ENCODE peak calls at places on chromosomes 6 and 20, in seven cellular contexts. One of them, this sample, is unnamed.

GRCh38 chr6:108742041-108742440 is 106.2 kb upstream of the ARMC2 start:
- DNase-seq in germinal center: no peak
- DNase-seq in naive thymus-derived CD4-positive, alpha-beta T cell: no peak
- DNase-seq in keratinocyte: no peak
- DNase-seq in H9: no peak
- DNase-seq in Kasumi-1: peak; percentile 7
- DNase-seq in stimulated activated CD4-positive, alpha-beta T cell treated with anti-CD3 and anti-CD28 coated beads, TNF-alpha, amount 100 ng/mL, for 48 hours: no peak
- DNase-seq in this sample: no peak

GRCh38 chr6:87808005-87808757 is 106.1 kb upstream of the AKIRIN2 start:
- DNase-seq in naive thymus-derived CD4-positive, alpha-beta T cell: no peak
- DNase-seq in germinal center: no peak
- DNase-seq in stimulated activated CD4-positive, alpha-beta T cell treated with anti-CD3 and anti-CD28 coated beads, TNF-alpha, amount 100 ng/mL, for 48 hours: no peak
- DNase-seq in H9: no peak
- DNase-seq in Kasumi-1: no peak
- DNase-seq in keratinocyte: peak; percentile 79
- DNase-seq in this sample: no peak

GRCh38 chr6:112651239-112651638 is 304.1 kb downstream of the RFPL4B start:
- DNase-seq in H9: no peak
- DNase-seq in stimulated activated CD4-positive, alpha-beta T cell treated with anti-CD3 and anti-CD28 coated beads, TNF-alpha, amount 100 ng/mL, for 48 hours: no peak
- DNase-seq in keratinocyte: no peak
- DNase-seq in naive thymus-derived CD4-positive, alpha-beta T cell: no peak
- DNase-seq in germinal center: no peak
- DNase-seq in Kasumi-1: no peak
- DNase-seq in this sample: no peak

GRCh38 chr20:54208492-54209044 is 681 bp downstream of the PFDN4 start:
- DNase-seq in stimulated activated CD4-positive, alpha-beta T cell treated with anti-CD3 and anti-CD28 coated beads, TNF-alpha, amount 100 ng/mL, for 48 hours: no peak
- DNase-seq in naive thymus-derived CD4-positive, alpha-beta T cell: no peak
- DNase-seq in germinal center: no peak
- DNase-seq in Kasumi-1: peak; percentile 5
- DNase-seq in H9: no peak
- DNase-seq in keratinocyte: no peak
- DNase-seq in this sample: peak; percentile 31

GRCh38 chr20:55271370-55271769 is 733.9 kb downstream of the CBLN4 start:
- DNase-seq in stimulated activated CD4-positive, alpha-beta T cell treated with anti-CD3 and anti-CD28 coated beads, TNF-alpha, amount 100 ng/mL, for 48 hours: no peak
- DNase-seq in germinal center: no peak
- DNase-seq in Kasumi-1: no peak
- DNase-seq in H9: no peak
- DNase-seq in naive thymus-derived CD4-positive, alpha-beta T cell: no peak
- DNase-seq in keratinocyte: no peak
- DNase-seq in this sample: no peak

GRCh38 chr6:168333039-168333438 is 13.5 kb upstream of the DACT2 start:
- DNase-seq in H9: no peak
- DNase-seq in stimulated activated CD4-positive, alpha-beta T cell treated with anti-CD3 and anti-CD28 coated beads, TNF-alpha, amount 100 ng/mL, for 48 hours: no peak
- DNase-seq in keratinocyte: no peak
- DNase-seq in naive thymus-derived CD4-positive, alpha-beta T cell: no peak
- DNase-seq in germinal center: peak; percentile 10
- DNase-seq in Kasumi-1: no peak
- DNase-seq in this sample: no peak

GRCh38 chr6:44133003-44133931 is 5.9 kb downstream of the TMEM63B start:
- DNase-seq in stimulated activated CD4-positive, alpha-beta T cell treated with anti-CD3 and anti-CD28 coated beads, TNF-alpha, amount 100 ng/mL, for 48 hours: no peak
- DNase-seq in Kasumi-1: peak; percentile 17
- DNase-seq in naive thymus-derived CD4-positive, alpha-beta T cell: no peak
- DNase-seq in keratinocyte: no peak
- DNase-seq in H9: peak; percentile 59
- DNase-seq in germinal center: no peak
- DNase-seq in this sample: no peak

GRCh38 chr6:152094992-152095592 is 287.6 kb downstream of the ESR1 start:
- DNase-seq in germinal center: no peak
- DNase-seq in Kasumi-1: peak; percentile 92
- DNase-seq in H9: peak; percentile 45
- DNase-seq in keratinocyte: peak; percentile 99
- DNase-seq in stimulated activated CD4-positive, alpha-beta T cell treated with anti-CD3 and anti-CD28 coated beads, TNF-alpha, amount 100 ng/mL, for 48 hours: peak; percentile 1
- DNase-seq in naive thymus-derived CD4-positive, alpha-beta T cell: no peak
- DNase-seq in this sample: no peak

GRCh38 chr20:4112490-4113420 is 97.4 kb upstream of the RNF24 start:
- DNase-seq in Kasumi-1: peak; percentile 1
- DNase-seq in keratinocyte: no peak
- DNase-seq in stimulated activated CD4-positive, alpha-beta T cell treated with anti-CD3 and anti-CD28 coated beads, TNF-alpha, amount 100 ng/mL, for 48 hours: no peak
- DNase-seq in germinal center: no peak
- DNase-seq in naive thymus-derived CD4-positive, alpha-beta T cell: no peak
- DNase-seq in H9: no peak
- DNase-seq in this sample: no peak

GRCh38 chr6:112691289-112691688 is 344.2 kb downstream of the RFPL4B start:
- DNase-seq in H9: no peak
- DNase-seq in germinal center: no peak
- DNase-seq in naive thymus-derived CD4-positive, alpha-beta T cell: no peak
- DNase-seq in stimulated activated CD4-positive, alpha-beta T cell treated with anti-CD3 and anti-CD28 coated beads, TNF-alpha, amount 100 ng/mL, for 48 hours: no peak
- DNase-seq in Kasumi-1: no peak
- DNase-seq in keratinocyte: peak; percentile 33
- DNase-seq in this sample: no peak

GRCh38 chr6:26268659-26269402 is 96.2 kb upstream of the BTN3A2 start:
- DNase-seq in keratinocyte: no peak
- DNase-seq in germinal center: no peak
- DNase-seq in Kasumi-1: no peak
- DNase-seq in H9: peak; percentile 92
- DNase-seq in naive thymus-derived CD4-positive, alpha-beta T cell: no peak
- DNase-seq in stimulated activated CD4-positive, alpha-beta T cell treated with anti-CD3 and anti-CD28 coated beads, TNF-alpha, amount 100 ng/mL, for 48 hours: no peak
- DNase-seq in this sample: no peak